ENCODE peak calls at places on chromosomes 11 and 22, in five cellular contexts. Y is iris pigment epithelial cell; T is transverse colon; A is CD4-positive, CD25-positive, alpha-beta regulatory T cell; K is M059J. J is an unnamed sample.

GRCh38 chr22:30221121-30221992 is 25.2 kb downstream of the LIF start:
- DNase-seq in Y (no peak), T (peak), A (peak), K (no peak), J (no peak)

GRCh38 chr11:48384670-48385069 is 18.4 kb upstream of the OR4C5 start:
- DNase-seq in Y (no peak), T (no peak), A (no peak), K (no peak), J (no peak)

GRCh38 chr22:25174156-25174887 is 25.3 kb upstream of the CRYBB3 start:
- DNase-seq in Y (no peak), T (no peak), A (no peak), K (no peak), J (no peak)

GRCh38 chr22:37428649-37429586 is 1.6 kb upstream of the ELFN2 start:
- DNase-seq in Y (peak), T (peak), A (peak), K (peak), J (peak)

GRCh38 chr11:44319170-44319551 is 9.2 kb upstream of the ALX4 start:
- DNase-seq in Y (no peak), T (no peak), A (no peak), K (no peak), J (no peak)

GRCh38 chr22:45999379-45999971 is 22.5 kb upstream of the WNT7B start:
- DNase-seq in Y (no peak), T (no peak), A (no peak), K (no peak), J (no peak)

GRCh38 chr11:32297629-32298028 is 137.7 kb downstream of the WT1 start:
- DNase-seq in Y (peak), T (no peak), A (peak), K (peak), J (no peak)

GRCh38 chr11:106021181-106021966 is 666 bp downstream of the MSANTD4 start:
- DNase-seq in Y (peak), T (no peak), A (no peak), K (peak), J (no peak)

GRCh38 chr22:46203590-46203980 is 46.5 kb downstream of the CDPF1 start:
- DNase-seq in Y (no peak), T (peak), A (no peak), K (no peak), J (peak)

GRCh38 chr11:7600205-7600775 is 73.0 kb downstream of the CYB5R2 start:
- DNase-seq in Y (peak), T (peak), A (no peak), K (peak), J (no peak)

GRCh38 chr22:38204784-38205183 is 3.0 kb downstream of the MAFF start:
- DNase-seq in Y (no peak), T (no peak), A (no peak), K (no peak), J (no peak)

GRCh38 chr11:102177974-102178631 is 67.9 kb downstream of the YAP1 start:
- DNase-seq in Y (peak), T (no peak), A (no peak), K (peak), J (no peak)

GRCh38 chr11:94504689-94505293 is 7.5 kb upstream of the C11orf97 start:
- DNase-seq in Y (peak), T (no peak), A (peak), K (peak), J (no peak)

GRCh38 chr11:45662665-45663485 is 2.5 kb downstream of the CHST1 start:
- DNase-seq in Y (peak), T (no peak), A (no peak), K (peak), J (no peak)

GRCh38 chr11:33500331-33500730 is 200.3 kb downstream of the C11orf91 start:
- DNase-seq in Y (peak), T (no peak), A (no peak), K (no peak), J (no peak)

GRCh38 chr22:32880906-32881596 is 79.5 kb downstream of the TIMP3 start:
- DNase-seq in Y (peak), T (peak), A (peak), K (peak), J (peak)

GRCh38 chr11:126139541-126140091 is 71.8 kb downstream of the RPUSD4 start:
- DNase-seq in Y (no peak), T (no peak), A (no peak), K (peak), J (no peak)

GRCh38 chr11:29119691-29120328 is 897.0 kb downstream of the KCNA4 start:
- DNase-seq in Y (peak), T (no peak), A (no peak), K (peak), J (no peak)

GRCh38 chr11:18280438-18281046 is 14.5 kb downstream of the SAA1 start:
- DNase-seq in Y (no peak), T (no peak), A (peak), K (no peak), J (no peak)

GRCh38 chr22:47595122-47595521 is 832.7 kb downstream of the TBC1D22A start:
- DNase-seq in Y (no peak), T (no peak), A (no peak), K (no peak), J (no peak)

GRCh38 chr22:36763576-36763975 is 12.3 kb downstream of the IFT27 start:
- DNase-seq in Y (no peak), T (no peak), A (no peak), K (no peak), J (no peak)

GRCh38 chr11:48093323-48093722 is 113.0 kb downstream of the PTPRJ start:
- DNase-seq in Y (no peak), T (no peak), A (no peak), K (no peak), J (no peak)